ENCODE peak calls at places on chromosomes 3 and 15, in nine cellular contexts. N is Peyer's patch, S is fibroblast of lung, Z is epithelial cell of esophagus, D is AG10803, F is fibroblast of pulmonary artery, E is sigmoid colon, U is GM06990, C is spleen. H is an unnamed sample.

GRCh38 chr3:138461696-138462295 is 27.4 kb downstream of the ESYT3 start:
- DNase-seq in D (no peak), E (no peak), N (no peak), U (no peak), Z (no peak), S (no peak), C (no peak), F (no peak), H (no peak)

GRCh38 chr3:4730734-4731133 is 237.6 kb downstream of the ITPR1 start:
- DNase-seq in D (no peak), C (no peak), N (no peak), E (no peak), Z (no peak), F (no peak), S (peak; percentile 64), U (no peak), H (peak; percentile 70)

GRCh38 chr15:68986292-68986691 is 28.2 kb upstream of the NOX5 start:
- DNase-seq in F (no peak), C (no peak), S (no peak), Z (no peak), U (no peak), N (no peak), E (no peak), D (no peak), H (no peak)

GRCh38 chr3:12807066-12807465 is 10.6 kb downstream of the CAND2 start:
- DNase-seq in U (no peak), Z (no peak), S (no peak), F (no peak), N (no peak), D (no peak), E (no peak), C (peak; percentile 43), H (no peak)

GRCh38 chr15:82298520-82298919 is 35.9 kb downstream of the SAXO2 start:
- DNase-seq in D (no peak), Z (peak; percentile 9), S (peak; percentile 15), E (no peak), F (no peak), N (peak; percentile 47), C (peak; percentile 86), U (no peak), H (no peak)

GRCh38 chr3:40387001-40387894 is at the start of gene ENTPD3:
- DNase-seq in C (peak; percentile 75), U (peak; percentile 17), E (no peak), S (peak; percentile 6), D (no peak), Z (peak; percentile 74), N (no peak), F (no peak), H (no peak)

GRCh38 chr3:52723935-52724334 is 18.0 kb downstream of the SPCS1 start:
- DNase-seq in C (no peak), N (no peak), S (no peak), E (no peak), U (no peak), F (no peak), D (no peak), Z (no peak), H (no peak)

GRCh38 chr15:31278544-31279220 is 48.0 kb upstream of the KLF13 start:
- DNase-seq in S (no peak), Z (no peak), U (no peak), F (no peak), N (no peak), D (no peak), E (peak; percentile 60), C (peak; percentile 63), H (no peak)

GRCh38 chr3:129756871-129757270 is 136.6 kb downstream of the TMCC1 start:
- DNase-seq in E (no peak), D (peak; percentile 83), N (no peak), C (no peak), Z (no peak), S (peak; percentile 62), U (no peak), F (peak; percentile 41), H (peak; percentile 48)

GRCh38 chr3:32947466-32948238 is 3.8 kb upstream of the CCR4 start:
- DNase-seq in N (peak; percentile 90), S (peak; percentile 67), C (peak; percentile 91), E (peak; percentile 77), F (peak; percentile 89), Z (peak; percentile 90), U (peak; percentile 38), D (peak; percentile 68), H (peak; percentile 78)

GRCh38 chr3:32946973-32947372 is 4.5 kb upstream of the CCR4 start:
- DNase-seq in E (no peak), S (no peak), C (no peak), N (no peak), Z (no peak), D (no peak), U (no peak), F (no peak), H (no peak)

GRCh38 chr3:32950516-32950915 is 928 bp upstream of the CCR4 start:
- DNase-seq in Z (no peak), S (no peak), D (no peak), N (no peak), F (no peak), U (no peak), E (no peak), C (no peak), H (no peak)

GRCh38 chr3:32951410-32951811 is at the start of gene CCR4:
- DNase-seq in Z (no peak), F (peak; percentile 21), E (no peak), S (no peak), D (no peak), N (peak; percentile 47), U (peak; percentile 50), C (peak; percentile 74), H (no peak)

GRCh38 chr3:32948625-32949445 is 2.6 kb upstream of the CCR4 start:
- DNase-seq in Z (no peak), U (no peak), N (no peak), S (no peak), D (no peak), C (no peak), E (no peak), F (no peak), H (no peak)
- TF ChIP-seq CTCF in Z (no peak), U (no peak), N (no peak), S (no peak), D (no peak), C (no peak), E (no peak), F (no peak), H (no peak)

DNA sequence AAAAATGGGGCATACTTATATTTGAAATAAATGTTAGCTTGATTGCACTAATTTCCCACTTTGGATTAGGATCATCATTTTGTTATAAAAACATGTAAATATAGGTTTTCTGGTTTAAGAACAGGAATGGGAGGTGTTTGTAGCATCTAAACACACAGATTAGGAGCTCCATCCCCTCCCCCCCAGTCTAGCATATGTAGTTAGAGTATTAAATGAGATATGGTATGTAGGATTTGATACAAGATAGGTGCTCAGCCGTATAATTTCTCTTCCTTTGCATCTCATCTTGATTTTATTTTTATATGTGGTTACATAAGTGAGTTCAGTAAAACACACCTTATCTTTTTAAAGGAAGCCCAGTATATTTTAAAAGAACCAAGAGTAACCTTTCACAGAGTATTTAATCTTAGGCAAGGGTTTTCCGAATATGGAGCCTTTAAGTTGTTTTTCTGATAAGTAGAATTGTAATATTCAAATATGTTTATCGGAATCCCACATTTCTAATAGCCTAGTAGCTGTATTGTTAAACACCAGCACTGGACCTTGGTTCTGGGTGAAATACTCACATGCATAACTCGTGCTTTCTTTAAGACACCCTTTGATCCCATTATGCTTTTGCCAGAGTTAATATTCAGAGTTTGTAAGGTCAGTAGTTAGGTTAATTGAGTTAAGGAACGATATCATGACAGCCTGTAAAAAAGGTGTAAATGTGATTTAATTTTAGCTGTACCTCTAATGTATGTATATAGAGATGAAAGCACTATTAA is 2.3 kb downstream of the SLC25A36 start:
- DNase-seq in D (no peak), S (no peak), Z (no peak), N (no peak), E (no peak), F (no peak), U (no peak), C (no peak), H (no peak)
- H3K4me3 ChIP-seq in D (no peak overlapping the region), S (peak overlapping the region; percentile 13), Z (peak overlapping the region; percentile 64), N (no peak overlapping the region), E (no peak overlapping the region), F (peak overlapping the region; percentile 92), U (peak overlapping the region; percentile 18), C (no peak overlapping the region), H (no peak overlapping the region)

DNA sequence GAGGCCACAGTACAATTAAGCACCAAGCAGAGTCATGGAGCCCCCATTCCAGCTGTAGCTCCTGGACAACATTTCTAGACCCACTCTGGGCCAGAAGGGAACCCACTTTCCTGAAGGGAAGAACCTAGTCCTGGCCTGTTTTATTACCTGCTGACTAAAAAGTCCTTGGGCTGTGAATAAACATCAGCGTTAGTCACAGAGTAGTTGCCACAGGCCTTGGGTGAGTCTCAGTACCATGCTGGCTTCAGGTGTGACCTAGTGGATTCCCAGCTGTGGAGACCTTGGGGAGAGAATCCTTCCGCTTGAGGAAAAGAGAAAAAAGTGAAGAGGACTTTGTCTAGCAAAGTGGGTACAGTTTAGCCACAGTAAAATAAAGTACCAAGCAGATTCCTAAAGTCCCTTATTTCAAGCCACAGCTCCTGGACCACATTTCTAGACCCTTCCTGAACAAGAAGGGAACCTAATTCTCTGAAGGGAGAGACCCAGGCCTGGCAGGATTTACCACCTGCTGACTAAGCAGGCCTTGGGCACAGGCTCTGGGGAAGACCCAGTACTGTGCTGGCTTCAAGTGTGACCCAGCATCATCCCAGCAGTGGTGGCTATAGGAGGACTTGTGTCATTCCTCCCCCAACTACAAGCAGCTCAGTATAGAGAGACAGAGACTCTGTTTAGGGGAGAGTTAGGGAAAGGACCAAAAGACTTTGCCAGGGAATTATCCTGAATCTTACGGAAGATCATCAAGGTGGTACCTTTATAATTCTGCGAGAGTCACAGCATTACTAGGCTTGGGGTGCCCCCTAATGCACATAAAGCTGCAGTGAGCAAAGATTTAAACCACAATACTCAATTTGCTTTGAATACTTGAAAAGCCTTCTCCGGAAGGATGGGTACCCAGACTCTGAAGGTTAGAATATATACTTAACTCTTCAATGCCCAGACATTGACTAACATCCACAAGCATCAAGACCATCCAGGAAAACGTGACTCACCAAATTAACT is 118.2 kb upstream of the KCNH8 start:
- DNase-seq in D (no peak), U (no peak), Z (peak; percentile 12), C (no peak), S (no peak), F (no peak), E (no peak), N (no peak), H (no peak)
- TF ChIP-seq CTCF in D (no peak), U (peak; percentile 5), Z (no peak), C (no peak), S (no peak), F (no peak), E (no peak), N (no peak), H (no peak)

DNA sequence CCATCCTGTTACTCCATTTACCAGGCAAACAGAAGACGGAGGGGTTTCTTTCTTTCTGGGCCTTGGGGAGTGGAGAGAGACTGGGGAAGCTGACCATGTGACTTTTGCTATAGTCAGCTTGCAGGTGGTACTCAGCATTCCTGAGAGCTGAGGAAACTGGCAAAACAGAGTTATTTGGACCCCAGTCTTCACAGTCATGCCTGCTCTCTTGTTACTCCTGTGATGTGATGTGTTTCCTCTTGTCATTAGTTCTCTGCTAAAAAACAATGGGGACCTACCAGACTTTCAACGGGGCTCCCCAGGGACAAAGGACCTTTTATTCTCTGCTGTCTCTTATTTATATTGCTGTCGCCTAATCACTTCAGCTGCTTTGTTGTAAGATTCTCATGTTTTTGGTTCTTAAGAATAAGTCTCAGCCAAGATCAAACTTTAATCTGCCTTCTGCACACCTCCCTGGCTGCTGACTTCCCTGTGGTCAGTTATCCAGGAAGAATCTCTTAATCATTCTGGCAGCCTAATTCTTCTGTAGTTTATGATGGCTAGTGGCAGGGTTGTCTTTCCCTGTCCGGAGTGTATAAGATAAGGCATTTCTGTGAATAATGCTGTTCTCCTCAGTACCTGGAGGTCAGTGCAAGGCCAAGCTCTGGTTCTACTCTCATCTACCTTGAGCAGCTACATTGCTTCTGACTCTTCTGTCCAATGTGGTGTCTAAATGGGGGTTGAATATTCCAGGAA is 8.8 kb downstream of the STARD9 start:
- DNase-seq in Z (no peak), C (no peak), N (no peak), U (no peak), E (no peak), S (peak; percentile 61), F (no peak), D (no peak), H (peak; percentile 10)
- H3K4me3 ChIP-seq in Z (no peak overlapping the region), C (no peak overlapping the region), N (no peak overlapping the region), U (no peak overlapping the region), E (peak overlapping the region; percentile 35), S (no peak overlapping the region), F (no peak overlapping the region), D (no peak overlapping the region), H (no peak overlapping the region)

H was measured in astrocyte of the spinal cord.